ENCODE peak calls at places on chromosomes 3 and 15, in seven cellular contexts. One of them, this sample, is unnamed.

GRCh38 chr3:51559266-51559907 is 20.9 kb downstream of the RAD54L2 start:
- DNase-seq in transverse colon: no peak
- DNase-seq in H1: no peak
- DNase-seq in HCT116: no peak
- DNase-seq in endothelial cell of umbilical vein: no peak
- DNase-seq in A549: no peak
- DNase-seq in Peyer's patch: no peak
- DNase-seq in this sample: peak; percentile 57

GRCh38 chr3:142853270-142854163 is 35.4 kb downstream of the PCOLCE2 start:
- DNase-seq in transverse colon: no peak
- DNase-seq in H1: no peak
- DNase-seq in HCT116: peak; percentile 24
- DNase-seq in endothelial cell of umbilical vein: no peak
- DNase-seq in A549: peak; percentile 51
- DNase-seq in Peyer's patch: no peak
- DNase-seq in this sample: no peak

GRCh38 chr3:66314455-66314854 is 93.7 kb downstream of the SLC25A26 start:
- DNase-seq in transverse colon: no peak
- DNase-seq in H1: no peak
- DNase-seq in HCT116: no peak
- DNase-seq in endothelial cell of umbilical vein: no peak
- DNase-seq in A549: no peak
- DNase-seq in Peyer's patch: no peak
- DNase-seq in this sample: no peak

GRCh38 chr3:8768364-8769087 is 887 bp downstream of the OXTR start:
- DNase-seq in transverse colon: no peak
- DNase-seq in H1: peak; percentile 60
- DNase-seq in HCT116: no peak
- DNase-seq in endothelial cell of umbilical vein: peak; percentile 9
- DNase-seq in A549: no peak
- DNase-seq in Peyer's patch: no peak
- DNase-seq in this sample: no peak

GRCh38 chr3:74273091-74273490 is 341.4 kb downstream of the CNTN3 start:
- DNase-seq in transverse colon: peak; percentile 18
- DNase-seq in H1: no peak
- DNase-seq in HCT116: no peak
- DNase-seq in endothelial cell of umbilical vein: no peak
- DNase-seq in A549: no peak
- DNase-seq in Peyer's patch: no peak
- DNase-seq in this sample: no peak

GRCh38 chr3:138747229-138747628 is 87.5 kb downstream of the PIK3CB start:
- DNase-seq in transverse colon: no peak
- DNase-seq in H1: no peak
- DNase-seq in HCT116: no peak
- DNase-seq in endothelial cell of umbilical vein: no peak
- DNase-seq in A549: no peak
- DNase-seq in Peyer's patch: no peak
- DNase-seq in this sample: no peak

GRCh38 chr15:53539878-53540277 is 219.6 kb downstream of the WDR72 start:
- DNase-seq in transverse colon: no peak
- DNase-seq in H1: no peak
- DNase-seq in HCT116: no peak
- DNase-seq in endothelial cell of umbilical vein: no peak
- DNase-seq in A549: no peak
- DNase-seq in Peyer's patch: no peak
- DNase-seq in this sample: no peak

GRCh38 chr3:58989173-58989572 is 60.7 kb downstream of the CFAP20DC start:
- DNase-seq in transverse colon: no peak
- DNase-seq in H1: no peak
- DNase-seq in HCT116: no peak
- DNase-seq in endothelial cell of umbilical vein: peak; percentile 60
- DNase-seq in A549: no peak
- DNase-seq in Peyer's patch: no peak
- DNase-seq in this sample: no peak

GRCh38 chr15:79881668-79882067 is 15.1 kb downstream of the MTHFS start:
- DNase-seq in transverse colon: no peak
- DNase-seq in H1: no peak
- DNase-seq in HCT116: no peak
- DNase-seq in endothelial cell of umbilical vein: no peak
- DNase-seq in A549: no peak
- DNase-seq in Peyer's patch: no peak
- DNase-seq in this sample: no peak

GRCh38 chr3:31562525-31562924 is 29.8 kb downstream of the STT3B start:
- DNase-seq in transverse colon: peak; percentile 25
- DNase-seq in H1: peak; percentile 87
- DNase-seq in HCT116: no peak
- DNase-seq in endothelial cell of umbilical vein: no peak
- DNase-seq in A549: no peak
- DNase-seq in Peyer's patch: no peak
- DNase-seq in this sample: no peak

GRCh38 chr3:33071181-33071580 is 25.8 kb downstream of the GLB1 start:
- DNase-seq in transverse colon: no peak
- DNase-seq in H1: no peak
- DNase-seq in HCT116: no peak
- DNase-seq in endothelial cell of umbilical vein: no peak
- DNase-seq in A549: no peak
- DNase-seq in Peyer's patch: no peak
- DNase-seq in this sample: no peak

GRCh38 chr3:31449318-31449717 is 83.4 kb upstream of the STT3B start:
- DNase-seq in transverse colon: no peak
- DNase-seq in H1: no peak
- DNase-seq in HCT116: no peak
- DNase-seq in endothelial cell of umbilical vein: no peak
- DNase-seq in A549: no peak
- DNase-seq in Peyer's patch: no peak
- DNase-seq in this sample: no peak

GRCh38 chr3:121592856-121593702 is at the start of gene FBXO40:
- DNase-seq in transverse colon: peak; percentile 45
- DNase-seq in H1: peak; percentile 68
- DNase-seq in HCT116: no peak
- DNase-seq in endothelial cell of umbilical vein: no peak
- DNase-seq in A549: no peak
- DNase-seq in Peyer's patch: peak; percentile 22
- DNase-seq in this sample: no peak

GRCh38 chr3:169591983-169592644 is 71.4 kb downstream of the MECOM start:
- DNase-seq in transverse colon: no peak
- DNase-seq in H1: no peak
- DNase-seq in HCT116: no peak
- DNase-seq in endothelial cell of umbilical vein: peak; percentile 61
- DNase-seq in A549: no peak
- DNase-seq in Peyer's patch: no peak
- DNase-seq in this sample: no peak
- H3K9me3 ChIP-seq in transverse colon: no peaks in the 10 kb centered on the region
- H3K9me3 ChIP-seq in H1: no peaks in the 10 kb centered on the region
- H3K9me3 ChIP-seq in HCT116: no peaks in the 10 kb centered on the region
- H3K9me3 ChIP-seq in endothelial cell of umbilical vein: no peaks in the 10 kb centered on the region
- H3K9me3 ChIP-seq in A549: no peaks in the 10 kb centered on the region
- H3K9me3 ChIP-seq in Peyer's patch: no peaks in the 10 kb centered on the region
- H3K9me3 ChIP-seq in this sample: no peaks in the 10 kb centered on the region

DNA sequence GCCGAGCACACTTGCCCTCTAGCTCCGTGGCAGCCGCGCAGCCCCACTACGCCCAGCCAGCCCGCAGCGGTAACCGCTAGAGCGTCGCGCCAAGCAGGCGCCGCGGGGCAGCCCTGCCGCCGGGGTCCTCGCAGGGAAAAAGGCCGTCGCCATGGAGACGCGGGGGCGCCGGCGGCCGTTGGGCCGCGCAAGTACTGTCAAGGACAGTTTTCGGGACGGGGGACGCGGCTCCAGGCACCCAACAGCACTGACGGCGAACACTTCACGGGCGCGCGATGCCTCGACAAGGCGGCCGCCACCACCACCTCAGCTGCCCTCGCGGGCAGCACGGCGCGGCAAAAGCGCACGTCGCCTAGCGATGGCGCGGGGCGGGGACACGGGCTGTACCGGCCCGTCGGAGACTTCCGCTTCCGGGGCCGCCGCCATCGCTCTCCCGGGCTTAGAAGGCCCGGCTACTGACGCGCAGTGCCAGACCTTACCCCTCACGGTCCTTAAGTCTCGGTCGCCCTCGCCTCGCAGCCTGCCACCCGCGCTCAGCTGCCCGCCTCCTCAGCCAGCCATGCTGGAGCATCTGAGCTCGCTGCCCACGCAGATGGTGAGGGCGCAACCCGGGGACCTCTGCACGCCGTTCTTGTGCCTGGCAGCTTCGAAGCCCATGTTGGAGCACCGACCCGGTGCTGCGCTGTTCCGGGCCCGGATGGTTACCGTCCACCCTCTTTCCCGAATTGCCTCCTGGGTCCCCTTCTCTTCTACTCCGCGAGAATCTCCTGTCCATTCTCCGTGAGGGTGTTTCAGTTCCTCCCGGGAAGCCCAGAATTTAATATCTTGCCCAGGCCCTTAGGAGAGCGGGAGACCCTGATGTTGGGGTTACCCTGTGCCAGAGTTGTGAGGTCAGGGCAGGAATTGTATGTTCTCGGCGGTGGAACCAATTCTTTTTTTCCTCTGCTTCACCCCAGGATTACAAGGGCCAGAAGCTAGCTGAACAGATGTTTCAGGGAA is at the start of the genes GLT8D1 and SPCS1:
- DNase-seq in transverse colon: peak; percentile 86
- DNase-seq in H1: peak; percentile 90
- DNase-seq in HCT116: peak; percentile 68
- DNase-seq in endothelial cell of umbilical vein: peak; percentile 90
- DNase-seq in A549: peak; percentile 71
- DNase-seq in Peyer's patch: peak; percentile 84
- DNase-seq in this sample: peak; percentile 90
- TF ChIP-seq POLR2A in transverse colon: peak; percentile 71
- TF ChIP-seq POLR2A in H1: peak; percentile 83
- TF ChIP-seq POLR2A in HCT116: peak; percentile 12
- TF ChIP-seq POLR2A in endothelial cell of umbilical vein: peak; percentile 83
- TF ChIP-seq POLR2A in A549: peak; percentile 90
- TF ChIP-seq POLR2A in Peyer's patch: peak; percentile 54
- TF ChIP-seq POLR2A in this sample: peak; percentile 54

GRCh38 chr3:180829409-180830405 is 82.8 kb upstream of the FXR1 start:
- DNase-seq in transverse colon: no peak
- DNase-seq in H1: no peak
- DNase-seq in HCT116: no peak
- DNase-seq in endothelial cell of umbilical vein: no peak
- DNase-seq in A549: no peak
- DNase-seq in Peyer's patch: no peak
- DNase-seq in this sample: no peak
- H3K4me1 ChIP-seq in transverse colon: no peaks in the 10 kb centered on the region
- H3K4me1 ChIP-seq in H1: no peaks in the 10 kb centered on the region
- H3K4me1 ChIP-seq in HCT116: no peaks in the 10 kb centered on the region
- H3K4me1 ChIP-seq in endothelial cell of umbilical vein: no peaks in the 10 kb centered on the region
- H3K4me1 ChIP-seq in A549: no peaks in the 10 kb centered on the region
- H3K4me1 ChIP-seq in Peyer's patch: no peaks in the 10 kb centered on the region
- H3K4me1 ChIP-seq in this sample: no peaks in the 10 kb centered on the region

DNA sequence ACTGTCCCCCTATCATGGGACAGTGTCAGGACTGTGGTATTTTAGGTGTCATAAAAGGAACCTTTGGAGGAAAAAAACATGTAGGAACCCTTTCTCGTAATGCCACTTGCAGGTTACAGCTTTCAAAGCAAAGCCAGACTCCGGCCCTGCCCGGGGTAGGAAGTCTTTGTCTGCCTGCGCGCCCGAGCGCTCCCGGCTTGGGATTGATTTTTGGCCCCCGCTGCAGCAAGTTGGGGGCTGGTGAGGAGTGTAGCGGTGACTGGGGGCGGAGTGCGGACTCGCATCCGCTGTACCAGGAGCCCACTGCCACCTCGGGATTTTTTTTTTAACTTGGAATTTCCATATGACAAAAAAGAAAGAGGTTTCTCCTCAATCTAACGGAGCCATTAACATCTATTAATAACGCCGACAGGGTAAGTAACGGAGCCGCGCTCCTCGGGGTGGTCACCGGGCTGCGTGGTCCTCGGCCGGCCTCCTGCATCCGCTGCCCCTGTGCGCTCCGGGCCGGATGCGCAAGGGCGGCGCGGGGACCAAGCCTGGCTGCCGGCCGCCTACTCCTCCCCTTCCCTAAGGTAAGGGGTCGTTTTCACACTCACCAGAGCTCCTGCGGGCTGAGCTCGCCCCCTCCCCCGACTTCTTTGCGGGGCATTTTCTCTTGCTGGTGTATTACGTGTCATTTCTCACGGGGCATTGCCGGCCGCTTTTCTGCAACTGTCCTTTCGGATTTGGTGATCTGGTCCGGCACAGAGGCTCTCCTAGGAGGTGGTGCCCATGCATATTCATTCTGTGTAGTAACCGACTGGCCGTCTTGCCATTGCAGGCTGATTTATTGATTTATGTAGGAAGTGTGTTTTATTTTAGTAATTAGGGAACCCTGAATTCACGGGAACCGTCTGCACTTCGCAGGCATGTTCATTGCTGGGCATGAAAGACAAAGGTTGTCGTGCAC is 219.8 kb upstream of the TOPAZ1 start:
- DNase-seq in transverse colon: no peak
- DNase-seq in H1: peak; percentile 59
- DNase-seq in HCT116: no peak
- DNase-seq in endothelial cell of umbilical vein: no peak
- DNase-seq in A549: no peak
- DNase-seq in Peyer's patch: no peak
- DNase-seq in this sample: no peak
- H3K9me3 ChIP-seq in transverse colon: no peaks in the 10 kb centered on the region
- H3K9me3 ChIP-seq in H1: no peaks in the 10 kb centered on the region
- H3K9me3 ChIP-seq in HCT116: no peaks in the 10 kb centered on the region
- H3K9me3 ChIP-seq in endothelial cell of umbilical vein: no peaks in the 10 kb centered on the region
- H3K9me3 ChIP-seq in A549: no peaks in the 10 kb centered on the region
- H3K9me3 ChIP-seq in Peyer's patch: no peaks in the 10 kb centered on the region
- H3K9me3 ChIP-seq in this sample: no peaks in the 10 kb centered on the region